ENCODE peak calls at places on chromosomes 6 and 20, in five cellular contexts. B is suprapubic skin, E is AG09309, D is body of pancreas, M is epithelial cell of esophagus. C is an unnamed sample.

GRCh38 chr20:53666144-53666543 is 72.5 kb upstream of the ZNF217 start:
- DNase-seq in B (no peak), E (no peak), D (no peak), M (no peak), C (no peak)

GRCh38 chr20:59802471-59803221 is 130.8 kb downstream of the SYCP2 start:
- DNase-seq in B (no peak), E (no peak), D (no peak), M (no peak), C (no peak)

GRCh38 chr6:141152951-141153350 is 979.8 kb upstream of the GJE1 start:
- DNase-seq in B (no peak), E (peak; percentile 50), D (no peak), M (no peak), C (no peak)

GRCh38 chr6:149921361-149921760 is 1.6 kb downstream of the RAET1G start:
- DNase-seq in B (peak; percentile 47), E (no peak), D (no peak), M (no peak), C (no peak)

GRCh38 chr20:24993337-24994185 is 1.0 kb upstream of the APMAP start:
- DNase-seq in B (peak; percentile 62), E (peak; percentile 23), D (no peak), M (peak; percentile 65), C (peak; percentile 37)

GRCh38 chr20:49284818-49285217 is 7.0 kb upstream of the ZNFX1 start:
- DNase-seq in B (no peak), E (no peak), D (no peak), M (no peak), C (no peak)

GRCh38 chr6:45115696-45116095 is 212.4 kb upstream of the RUNX2 start:
- DNase-seq in B (no peak), E (no peak), D (no peak), M (peak; percentile 7), C (no peak)

GRCh38 chr6:40755749-40756452 is 168.7 kb upstream of the LRFN2 start:
- DNase-seq in B (no peak), E (no peak), D (no peak), M (no peak), C (no peak)

GRCh38 chr6:56804996-56805395 is 149.9 kb upstream of the BEND6 start:
- DNase-seq in B (no peak), E (no peak), D (no peak), M (peak; percentile 83), C (peak; percentile 62)

GRCh38 chr6:145245119-145245518 is 490.2 kb downstream of the EPM2A start:
- DNase-seq in B (no peak), E (no peak), D (no peak), M (no peak), C (no peak)

GRCh38 chr20:56417402-56417801 is 5.3 kb downstream of the CASS4 start:
- DNase-seq in B (no peak), E (no peak), D (no peak), M (no peak), C (no peak)

GRCh38 chr6:38192486-38192885 is 373.0 kb downstream of the ZFAND3 start:
- DNase-seq in B (peak; percentile 23), E (no peak), D (no peak), M (no peak), C (no peak)

GRCh38 chr6:158869010-158869603 is 49.9 kb upstream of the EZR start:
- DNase-seq in B (no peak), E (no peak), D (peak; percentile 87), M (no peak), C (no peak)

GRCh38 chr6:6875818-6876470 is 231.8 kb upstream of the RREB1 start:
- DNase-seq in B (no peak), E (peak; percentile 89), D (no peak), M (peak; percentile 88), C (no peak)

GRCh38 chr20:24734139-24734538 is 214.9 kb upstream of the CST7 start:
- DNase-seq in B (no peak), E (no peak), D (no peak), M (no peak), C (no peak)

GRCh38 chr6:136466789-136467585 is 83.2 kb downstream of the MAP7 start:
- DNase-seq in B (no peak), E (no peak), D (no peak), M (no peak), C (no peak)

GRCh38 chr20:43383026-43383795 is 74.5 kb upstream of the SRSF6 start:
- DNase-seq in B (no peak), E (no peak), D (no peak), M (no peak), C (no peak)

GRCh38 chr20:57179265-57179664 is 87.2 kb downstream of the BMP7 start:
- DNase-seq in B (no peak), E (no peak), D (no peak), M (peak; percentile 52), C (no peak)

GRCh38 chr6:156840136-156840535 is 63.0 kb downstream of the ARID1B start:
- DNase-seq in B (no peak), E (no peak), D (no peak), M (no peak), C (no peak)

GRCh38 chr6:34953084-34954025 is 64.3 kb downstream of the ANKS1A start:
- DNase-seq in B (no peak), E (peak; percentile 18), D (peak; percentile 70), M (peak; percentile 76), C (peak; percentile 20)

GRCh38 chr6:37272834-37273566 is 15.1 kb upstream of the TMEM217 start:
- DNase-seq in B (no peak), E (no peak), D (no peak), M (no peak), C (no peak)

GRCh38 chr6:11428895-11429294 is 108.7 kb upstream of the TMEM170B start:
- DNase-seq in B (no peak), E (peak; percentile 62), D (peak; percentile 18), M (peak; percentile 20), C (peak; percentile 96)

GRCh38 chr6:26360451-26361416 is 4.3 kb upstream of the BTN3A2 start:
- DNase-seq in B (no peak), E (no peak), D (no peak), M (no peak), C (no peak)
- TF ChIP-seq CTCF in B (no peak), E (no peak), D (no peak), M (no peak), C (no peak)

DNA sequence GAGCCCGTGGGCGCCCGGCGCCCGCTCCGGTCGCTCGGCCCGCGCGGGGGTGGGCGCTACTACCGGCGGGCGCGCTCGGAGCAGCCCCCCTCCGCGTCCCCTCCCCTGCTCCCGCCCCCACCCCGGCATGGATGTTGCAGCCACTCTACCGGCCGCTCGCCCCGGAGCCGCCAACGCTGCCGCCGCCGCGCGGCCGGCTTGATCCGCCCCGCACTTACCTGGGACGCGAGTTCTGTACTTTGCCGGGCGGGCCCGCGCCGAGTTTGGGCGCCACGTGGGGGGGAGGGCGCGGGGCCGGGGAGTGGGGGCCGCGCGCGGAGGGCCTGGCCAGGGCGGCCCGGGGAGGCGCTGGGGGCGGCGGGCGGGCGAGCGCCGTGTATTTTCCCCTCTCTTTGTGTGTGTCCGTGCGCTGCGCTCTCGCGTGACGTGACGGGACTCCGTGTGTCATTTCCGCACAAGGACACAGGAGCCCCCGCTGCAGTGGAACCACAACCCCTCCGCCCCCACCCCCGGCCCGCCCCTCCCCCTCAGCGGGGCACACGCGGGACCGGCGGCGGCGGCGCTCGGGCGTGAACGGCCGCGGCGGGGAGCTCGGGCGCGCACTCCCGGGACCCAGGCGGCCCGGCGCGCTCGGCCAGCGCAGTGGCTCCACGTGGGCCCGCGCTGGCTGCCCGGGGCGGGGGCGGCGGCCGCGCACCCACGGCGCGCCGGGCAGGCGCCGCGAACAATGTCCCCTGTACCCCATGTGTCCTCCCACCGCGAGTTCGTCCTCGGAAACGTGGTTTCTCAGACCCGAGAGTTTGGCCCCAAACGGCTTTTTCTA is at the start of gene BEND3:
- DNase-seq in B (no peak), E (no peak), D (peak; percentile 42), M (peak; percentile 50), C (no peak)
- H3K4me3 ChIP-seq in B (peak within 1 kb of the TSS; percentile 85), E (peak within 1 kb of the TSS; percentile 61), D (no peak within 1 kb of the TSS), M (peak within 1 kb of the TSS; percentile 58), C (peak within 1 kb of the TSS; percentile 58)

GRCh38 chr6:13574149-13574570 is 241 bp upstream of the SIRT5 start:
- DNase-seq in B (peak; percentile 93), E (peak; percentile 41), D (peak; percentile 96), M (peak; percentile 94), C (peak; percentile 70)
- TF ChIP-seq CTCF in B (peak; percentile 64), E (peak; percentile 47), D (peak; percentile 35), M (peak; percentile 32), C (peak; percentile 50)

GRCh38 chr20:50992336-50992732 is 30.6 kb downstream of the KCNG1 start:
- DNase-seq in B (no peak), E (no peak), D (no peak), M (peak; percentile 92), C (no peak)
- H3K4me3 ChIP-seq in B (no peak overlapping the region), E (no peak overlapping the region), D (no peak overlapping the region), M (no peak overlapping the region), C (no peak overlapping the region)

DNA sequence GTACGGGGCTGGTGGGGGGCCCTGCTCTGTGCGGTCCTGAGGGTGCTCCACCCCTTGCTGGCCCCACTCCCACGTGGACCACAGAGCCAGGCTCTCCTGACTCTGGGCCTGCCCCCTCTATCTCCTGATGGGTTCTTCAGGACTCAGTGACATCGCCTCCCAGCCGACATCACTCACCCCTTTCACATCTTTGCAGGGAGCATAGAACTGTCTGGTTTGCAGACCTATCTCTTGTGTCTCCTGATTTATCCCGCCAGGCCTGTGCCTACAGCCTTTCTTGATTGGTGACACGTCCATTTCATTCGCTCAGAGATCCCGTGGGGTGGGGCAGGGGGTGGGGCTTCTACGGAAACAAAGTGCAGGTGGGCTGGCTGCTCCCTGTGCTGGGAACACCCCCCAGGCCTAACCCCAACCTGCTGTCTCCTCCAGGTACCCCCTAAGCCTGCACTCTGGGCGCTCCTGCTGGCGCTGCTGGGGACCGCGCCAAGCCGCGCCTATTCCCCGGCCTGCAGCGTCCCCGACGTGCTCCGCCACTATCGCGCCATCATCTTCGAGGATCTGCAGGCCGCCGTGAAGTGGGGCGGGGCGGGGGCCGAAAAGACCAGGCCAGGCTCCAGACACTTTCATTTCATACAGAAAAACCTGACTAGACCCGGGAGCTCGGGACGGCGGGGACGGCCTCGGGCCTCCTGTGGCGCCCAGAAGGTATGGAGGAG is 1.7 kb downstream of the C20orf204 start:
- DNase-seq in B (no peak), E (no peak), D (no peak), M (no peak), C (no peak)
- TF ChIP-seq CTCF in B (no peak), E (no peak), D (no peak), M (no peak), C (no peak)

GRCh38 chr6:90126178-90126577 is 170.5 kb downstream of the BACH2 start:
- DNase-seq in B (no peak), E (no peak), D (no peak), M (no peak), C (no peak)
- H3K4me3 ChIP-seq in B (no peak overlapping the region), E (no peak overlapping the region), D (no peak overlapping the region), M (no peak overlapping the region), C (no peak overlapping the region)

DNA sequence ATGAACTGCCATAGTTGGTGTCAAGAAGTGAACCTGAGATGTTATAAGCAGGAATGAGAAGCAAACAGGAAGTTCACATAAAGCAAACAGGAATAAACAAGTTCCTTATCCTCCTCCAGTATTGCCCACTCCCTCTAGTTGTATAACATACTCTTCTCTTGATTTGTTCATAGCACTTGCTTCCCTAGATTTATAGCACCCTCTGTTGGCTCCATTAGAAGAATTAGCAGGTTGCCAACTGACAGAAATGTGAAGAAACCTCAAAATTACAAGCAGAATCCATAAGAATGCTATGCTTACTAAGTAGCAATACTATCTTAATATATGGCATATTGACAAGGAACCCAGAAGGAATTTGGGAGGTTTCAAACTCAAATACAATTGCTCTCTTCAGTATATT is 195.4 kb downstream of the TBX18 start:
- DNase-seq in B (no peak), E (peak; percentile 43), D (no peak), M (peak; percentile 31), C (peak; percentile 31)
- TF ChIP-seq CTCF in B (no peak), E (peak; percentile 63), D (no peak), M (peak; percentile 22), C (peak; percentile 39)

GRCh38 chr6:85452441-85452881 is 2.6 kb downstream of the NT5E start:
- DNase-seq in B (no peak), E (peak; percentile 75), D (no peak), M (peak; percentile 53), C (peak; percentile 57)
- H3K4me3 ChIP-seq in B (no peak overlapping the region), E (peak overlapping the region; percentile 83), D (no peak overlapping the region), M (no peak overlapping the region), C (peak overlapping the region; percentile 74)